ENCODE peak calls at places on chromosome 6, in four cellular contexts. U, D, J and X are unnamed samples.

GRCh38 chr6:27237089-27237723 is 10.3 kb upstream of the PRSS16 start:
- DNase-seq in U (no peak), D (no peak), J (peak), X (no peak)

GRCh38 chr6:136254851-136255466 is 4.8 kb upstream of the MTFR2 start:
- DNase-seq in U (no peak), D (no peak), J (no peak), X (no peak)

GRCh38 chr6:43884660-43885022 is 114.6 kb downstream of the VEGFA start:
- DNase-seq in U (no peak), D (no peak), J (no peak), X (no peak)

GRCh38 chr6:158219229-158219628 is 51.1 kb downstream of the GTF2H5 start:
- DNase-seq in U (no peak), D (no peak), J (no peak), X (no peak)

GRCh38 chr6:44201638-44202303 is 15.0 kb upstream of the MYMX start:
- DNase-seq in U (no peak), D (no peak), J (no peak), X (no peak)

GRCh38 chr6:54802775-54803631 is 43.6 kb upstream of the FAM83B start:
- DNase-seq in U (no peak), D (no peak), J (no peak), X (no peak)

GRCh38 chr6:2821554-2821953 is 20.1 kb downstream of the SERPINB1 start:
- DNase-seq in U (no peak), D (no peak), J (no peak), X (no peak)

GRCh38 chr6:43395822-43396221 is 26.4 kb upstream of the ZNF318 start:
- DNase-seq in U (no peak), D (no peak), J (peak), X (no peak)

GRCh38 chr6:30707281-30707850 is 9.7 kb downstream of the MDC1 start:
- DNase-seq in U (no peak), D (no peak), J (peak), X (no peak)

GRCh38 chr6:158759966-158760617 is 59.1 kb downstream of the EZR start:
- DNase-seq in U (no peak), D (no peak), J (no peak), X (no peak)

GRCh38 chr6:106513813-106514212 is 115.5 kb downstream of the RTN4IP1 start:
- DNase-seq in U (peak), D (no peak), J (no peak), X (no peak)

GRCh38 chr6:22845467-22845866 is 276.1 kb downstream of the HDGFL1 start:
- DNase-seq in U (no peak), D (no peak), J (no peak), X (no peak)

GRCh38 chr6:112413805-112414204 is 66.7 kb downstream of the RFPL4B start:
- DNase-seq in U (no peak), D (no peak), J (no peak), X (no peak)

GRCh38 chr6:87724994-87725811 is 23.2 kb upstream of the AKIRIN2 start:
- DNase-seq in U (peak), D (no peak), J (no peak), X (no peak)

GRCh38 chr6:40954446-40955180 is 84.4 kb downstream of the UNC5CL start:
- DNase-seq in U (no peak), D (no peak), J (no peak), X (no peak)

GRCh38 chr6:40953486-40953885 is 85.5 kb downstream of the UNC5CL start:
- DNase-seq in U (no peak), D (no peak), J (no peak), X (no peak)

GRCh38 chr6:40956871-40957270 is 82.2 kb downstream of the UNC5CL start:
- DNase-seq in U (no peak), D (no peak), J (no peak), X (no peak)

GRCh38 chr6:40957616-40958492 is 81.2 kb downstream of the UNC5CL start:
- DNase-seq in U (no peak), D (no peak), J (no peak), X (no peak)

DNA sequence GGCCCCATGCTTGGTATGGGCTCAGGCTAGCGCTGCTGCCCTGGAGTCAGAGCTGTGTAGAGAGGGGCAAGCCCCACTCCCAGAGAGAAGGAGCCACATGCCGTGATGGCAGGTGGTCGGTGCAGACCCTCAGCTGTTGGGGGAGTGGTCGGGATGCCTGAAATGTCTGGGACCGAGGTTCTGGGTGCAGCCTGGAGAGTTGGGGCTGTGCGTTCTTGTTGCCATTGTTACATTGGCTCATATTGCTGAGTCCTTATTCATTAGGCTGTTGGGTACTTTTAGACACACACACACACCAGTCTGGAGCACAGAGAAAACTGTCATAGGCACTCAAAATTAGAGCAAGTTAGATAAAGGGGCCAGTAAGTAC is 83.9 kb downstream of the UNC5CL start:
- DNase-seq in U (no peak), D (no peak), J (no peak), X (no peak)
- TF ChIP-seq CTCF in U (no peak), D (no peak), J (no peak), X (no peak)

GRCh38 chr6:10954590-10955010 is 67.7 kb downstream of the SYCP2L start:
- DNase-seq in U (peak), D (peak), J (peak), X (peak)
- TF ChIP-seq CTCF in U (peak), D (peak), J (peak), X (peak)

GRCh38 chr6:39402239-39402751 is 79.8 kb upstream of the KCNK16 start:
- DNase-seq in U (no peak), D (no peak), J (no peak), X (no peak)

GRCh38 chr6:39404312-39404711 is 81.8 kb upstream of the KCNK16 start:
- DNase-seq in U (no peak), D (no peak), J (no peak), X (no peak)

GRCh38 chr6:39400026-39400425 is 77.5 kb upstream of the KCNK16 start:
- DNase-seq in U (no peak), D (no peak), J (no peak), X (no peak)

GRCh38 chr6:39401376-39401775 is 78.9 kb upstream of the KCNK16 start:
- DNase-seq in U (no peak), D (no peak), J (no peak), X (no peak)

DNA sequence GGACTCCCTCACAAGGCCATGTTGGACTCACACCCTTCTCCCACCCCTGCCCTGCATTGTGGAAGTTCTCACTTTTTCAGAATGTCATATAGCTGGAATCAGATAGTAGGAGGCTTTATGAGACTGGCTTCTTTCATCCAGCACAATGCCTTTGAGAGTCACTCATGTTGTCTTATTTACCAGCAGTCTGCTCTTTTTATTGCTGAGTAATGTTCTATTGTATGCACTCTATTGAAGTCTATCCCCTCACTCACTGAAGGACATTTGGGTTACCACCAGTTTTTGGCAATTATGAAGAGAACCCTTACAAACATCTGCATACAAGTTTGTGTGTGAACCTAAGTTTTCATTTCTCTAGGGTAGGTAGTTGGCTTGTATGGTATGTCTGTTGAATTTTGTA is 80.8 kb upstream of the KCNK16 start:
- DNase-seq in U (no peak), D (no peak), J (no peak), X (no peak)
- TF ChIP-seq CTCF in U (no peak), D (no peak), J (no peak), X (no peak)

DNA sequence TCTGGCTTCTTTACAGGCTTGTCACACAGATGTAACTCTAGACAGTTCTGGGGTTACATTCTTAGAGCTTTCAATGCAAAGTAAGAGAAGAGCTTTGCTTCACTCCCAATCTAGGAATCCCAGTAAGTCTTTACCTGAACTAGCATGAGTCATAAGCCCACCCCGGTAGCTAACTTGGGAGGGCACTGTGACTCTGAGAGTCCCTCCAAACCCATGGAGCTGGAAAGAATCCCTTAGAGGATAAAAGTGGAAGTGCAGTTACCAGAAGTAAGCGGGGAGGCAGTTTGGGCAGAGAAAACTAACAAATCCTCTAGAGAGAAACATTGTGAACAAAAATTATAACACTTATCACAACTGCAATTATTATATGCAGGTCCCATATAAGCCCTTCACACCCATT is 84.0 kb upstream of the SMLR1 start:
- DNase-seq in U (no peak), D (no peak), J (no peak), X (no peak)
- TF ChIP-seq CTCF in U (no peak), D (no peak), J (no peak), X (no peak)

GRCh38 chr6:35729722-35730121 is 7.1 kb upstream of the ARMC12 start:
- DNase-seq in U (no peak), D (no peak), J (no peak), X (no peak)

GRCh38 chr6:35727206-35727934 is 9.5 kb upstream of the ARMC12 start:
- DNase-seq in U (no peak), D (peak), J (no peak), X (peak)

GRCh38 chr6:35729349-35729678 is 7.5 kb upstream of the ARMC12 start:
- DNase-seq in U (no peak), D (no peak), J (no peak), X (no peak)

GRCh38 chr6:35727935-35728662 is 8.7 kb upstream of the ARMC12 start:
- DNase-seq in U (peak), D (peak), J (peak), X (peak)

DNA sequence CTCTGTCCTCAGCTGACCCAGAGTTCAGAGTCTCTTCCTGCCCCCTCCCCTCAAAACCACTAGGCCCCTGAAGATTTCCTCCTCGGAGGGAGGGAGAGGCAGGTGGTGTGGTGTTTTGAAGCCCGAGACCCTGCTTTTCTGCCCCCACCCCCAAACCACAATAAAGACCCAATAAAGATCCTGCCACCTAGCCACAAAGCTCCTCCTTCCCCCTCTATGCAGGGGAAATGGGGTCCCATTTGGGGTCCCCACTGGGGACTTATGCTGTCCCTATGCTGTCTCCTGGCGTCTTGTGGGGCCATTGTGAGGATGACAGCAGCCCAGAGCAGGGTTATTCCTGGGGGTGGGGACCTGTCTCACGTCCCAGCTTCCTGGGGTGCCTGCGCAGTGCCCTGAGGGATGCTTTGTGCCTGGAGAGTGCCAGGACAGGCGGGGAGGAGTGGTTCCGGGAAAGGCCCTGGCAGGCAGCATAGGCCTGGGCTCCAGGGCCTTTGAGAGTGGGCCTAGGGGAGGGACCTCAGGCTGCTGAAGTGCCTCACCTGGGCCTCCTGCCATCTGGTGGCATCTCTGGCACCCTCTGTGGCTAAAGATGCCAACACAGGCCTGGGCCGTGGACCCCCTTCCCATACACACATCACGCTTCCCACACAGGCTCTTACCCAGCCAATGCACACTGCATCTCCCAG is 8.0 kb upstream of the ARMC12 start:
- DNase-seq in U (peak), D (no peak), J (peak), X (no peak)
- TF ChIP-seq CTCF in U (peak), D (no peak), J (no peak), X (no peak)

GRCh38 chr6:166009385-166010031 is 158.1 kb downstream of the TBXT start:
- DNase-seq in U (no peak), D (no peak), J (no peak), X (no peak)

GRCh38 chr6:166007349-166008263 is 160.0 kb downstream of the TBXT start:
- DNase-seq in U (no peak), D (no peak), J (peak), X (no peak)

GRCh38 chr6:166010585-166010984 is 157.1 kb downstream of the TBXT start:
- DNase-seq in U (no peak), D (no peak), J (no peak), X (no peak)

GRCh38 chr6:166010136-166010535 is 157.5 kb downstream of the TBXT start:
- DNase-seq in U (no peak), D (no peak), J (no peak), X (no peak)

DNA sequence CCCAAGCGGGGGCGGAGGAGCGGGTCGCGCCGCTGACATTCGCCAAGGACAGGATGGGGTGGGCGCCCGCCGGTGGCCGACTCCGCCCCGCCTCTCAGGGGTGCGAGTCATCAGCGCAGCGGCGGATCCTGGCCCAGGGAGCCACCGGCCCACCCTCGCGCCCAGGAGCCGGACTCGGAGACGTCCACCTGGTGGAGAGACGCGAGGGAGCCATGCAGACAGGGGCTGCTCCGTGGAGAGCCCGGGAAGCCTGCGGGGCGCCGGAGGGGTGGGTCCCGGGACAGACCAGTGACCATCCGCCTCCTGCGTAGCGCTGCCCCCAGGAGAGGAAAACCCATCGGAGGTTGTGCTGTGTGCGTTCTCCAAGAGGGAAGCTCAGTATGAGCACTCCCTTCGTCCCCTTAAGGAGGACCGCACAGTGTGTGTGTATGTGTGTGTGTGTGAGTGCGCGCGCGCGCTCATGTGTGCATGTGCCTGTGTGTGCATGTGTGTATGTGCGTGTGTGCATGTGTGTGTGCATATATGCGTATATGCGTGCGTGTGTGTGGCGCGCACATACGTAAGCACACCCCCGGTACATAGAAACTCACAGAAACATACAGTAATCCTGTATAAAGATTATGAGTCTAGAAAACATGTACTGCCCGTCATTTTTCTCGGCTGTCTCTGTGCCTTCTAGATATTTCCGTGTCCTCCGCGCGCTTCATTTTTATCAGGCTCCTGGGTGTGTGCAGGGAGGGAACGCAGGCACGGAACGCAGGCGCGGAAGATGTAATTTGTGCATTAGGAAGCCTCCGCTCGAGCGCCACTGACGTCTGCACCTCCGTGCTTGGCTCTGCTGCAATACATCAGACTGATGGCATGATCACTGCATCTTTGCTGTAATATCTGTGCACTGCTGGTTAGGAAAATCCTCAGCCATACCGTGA is 158.9 kb downstream of the TBXT start:
- DNase-seq in U (no peak), D (peak), J (no peak), X (no peak)
- TF ChIP-seq CTCF in U (no peak), D (peak), J (no peak), X (no peak)

GRCh38 chr6:85678602-85679444 is 36.1 kb upstream of the SYNCRIP start:
- DNase-seq in U (peak), D (peak), J (peak), X (peak)

GRCh38 chr6:85675030-85675819 is 32.5 kb upstream of the SYNCRIP start:
- DNase-seq in U (no peak), D (no peak), J (no peak), X (no peak)

GRCh38 chr6:85678000-85678601 is 35.4 kb upstream of the SYNCRIP start:
- DNase-seq in U (no peak), D (no peak), J (no peak), X (no peak)

GRCh38 chr6:85676086-85676729 is 33.5 kb upstream of the SYNCRIP start:
- DNase-seq in U (no peak), D (no peak), J (no peak), X (no peak)

GRCh38 chr6:85677243-85677956 is 34.7 kb upstream of the SYNCRIP start:
- DNase-seq in U (no peak), D (no peak), J (no peak), X (no peak)
- TF ChIP-seq CTCF in U (no peak), D (peak), J (no peak), X (no peak)